ENCODE peak calls at places on chromosomes 4 and X, in eight cellular contexts. F, H, W, N, M, J, K and D are unnamed samples.

GRCh38 chr4:40718571-40718970 is 31.2 kb upstream of the NSUN7 start:
- DNase-seq in F (no peak), H (no peak), W (no peak), N (no peak), M (no peak), J (no peak), K (no peak), D (no peak)

GRCh38 chrX:65745992-65746391 is 78.5 kb downstream of the MSN start:
- DNase-seq in F (no peak), H (peak), W (no peak), N (no peak), M (no peak), J (no peak), K (no peak), D (no peak)

GRCh38 chrX:68994135-68994882 is 165.5 kb downstream of the EFNB1 start:
- DNase-seq in F (no peak), H (no peak), W (no peak), N (no peak), M (no peak), J (no peak), K (no peak), D (no peak)

GRCh38 chr4:107826427-107826980 is 1.8 kb downstream of the SGMS2 start:
- DNase-seq in F (no peak), H (no peak), W (no peak), N (no peak), M (no peak), J (no peak), K (no peak), D (no peak)

GRCh38 chrX:20140410-20140809 is 1.2 kb downstream of the EIF1AX start:
- DNase-seq in F (no peak), H (no peak), W (no peak), N (no peak), M (no peak), J (no peak), K (no peak), D (no peak)

GRCh38 chr4:14196141-14196540 is 568.6 kb upstream of the BOD1L1 start:
- DNase-seq in F (no peak), H (peak), W (no peak), N (no peak), M (peak), J (no peak), K (peak), D (peak)

GRCh38 chrX:72121381-72121780 is 10.3 kb downstream of the RTL5 start:
- DNase-seq in F (peak), H (peak), W (no peak), N (no peak), M (no peak), J (peak), K (peak), D (peak)

GRCh38 chrX:154135458-154136229 is 8.4 kb upstream of the OPN1LW start:
- DNase-seq in F (no peak), H (no peak), W (no peak), N (peak), M (no peak), J (peak), K (no peak), D (no peak)

GRCh38 chr4:122783301-122784215 is 43.1 kb upstream of the FGF2 start:
- DNase-seq in F (peak), H (peak), W (no peak), N (no peak), M (no peak), J (no peak), K (peak), D (peak)

GRCh38 chrX:105698386-105698785 is 124.0 kb upstream of the NRK start:
- DNase-seq in F (no peak), H (peak), W (no peak), N (no peak), M (no peak), J (no peak), K (no peak), D (peak)

GRCh38 chrX:29531336-29531735 is 684.0 kb upstream of the MAGEB2 start:
- DNase-seq in F (no peak), H (no peak), W (no peak), N (no peak), M (no peak), J (no peak), K (no peak), D (no peak)

GRCh38 chr4:37793562-37793961 is 32.9 kb upstream of the PGM2 start:
- DNase-seq in F (no peak), H (peak), W (no peak), N (no peak), M (no peak), J (no peak), K (no peak), D (no peak)

GRCh38 chr4:93396274-93396673 is 432.3 kb upstream of the ATOH1 start:
- DNase-seq in F (no peak), H (peak), W (no peak), N (no peak), M (no peak), J (no peak), K (peak), D (peak)

GRCh38 chr4:121176082-121176706 is 12.1 kb upstream of the TNIP3 start:
- DNase-seq in F (no peak), H (no peak), W (no peak), N (no peak), M (no peak), J (no peak), K (no peak), D (no peak)

GRCh38 chrX:129239371-129239770 is 283.9 kb downstream of the SMARCA1 start:
- DNase-seq in F (no peak), H (peak), W (no peak), N (no peak), M (no peak), J (no peak), K (peak), D (no peak)

GRCh38 chrX:154046262-154046771 is 26.6 kb upstream of the IRAK1 start:
- DNase-seq in F (peak), H (peak), W (no peak), N (peak), M (no peak), J (no peak), K (peak), D (no peak)